ENCODE peak calls at places on chromosomes 2 and 18, in nine cellular contexts. R is ascending aorta, K is endothelial cell of umbilical vein, Y is K562, G is upper lobe of right lung, N is spleen, P is Peyer's patch, X is hepatocyte, Z is PC-9. L is an unnamed sample.

GRCh38 chr2:142165790-142166189 is 35.0 kb upstream of the LRP1B start:
- DNase-seq in R (no peak), K (peak; percentile 74), Y (no peak), G (no peak), N (no peak), P (no peak), X (peak; percentile 61), Z (peak; percentile 5), L (peak; percentile 53)

GRCh38 chr2:236579746-236580315 is 10.2 kb downstream of the ACKR3 start:
- DNase-seq in R (no peak), K (peak; percentile 4), Y (no peak), G (no peak), N (no peak), P (no peak), X (no peak), Z (no peak), L (no peak)

GRCh38 chr18:3852321-3852720 is 402.3 kb downstream of the TGIF1 start:
- DNase-seq in R (no peak), K (no peak), Y (no peak), G (no peak), N (no peak), P (no peak), X (no peak), Z (no peak), L (no peak)

GRCh38 chr2:201656102-201656501 is 12.8 kb upstream of the TMEM237 start:
- DNase-seq in R (no peak), K (no peak), Y (no peak), G (no peak), N (peak; percentile 79), P (no peak), X (no peak), Z (no peak), L (no peak)

GRCh38 chr18:36333418-36333817 is 35.9 kb downstream of the FHOD3 start:
- DNase-seq in R (no peak), K (no peak), Y (no peak), G (no peak), N (no peak), P (no peak), X (no peak), Z (no peak), L (no peak)

GRCh38 chr18:26635466-26635865 is 87.1 kb upstream of the KCTD1 start:
- DNase-seq in R (no peak), K (no peak), Y (no peak), G (no peak), N (no peak), P (no peak), X (no peak), Z (no peak), L (no peak)

GRCh38 chr2:58056201-58056916 is 9.8 kb downstream of the VRK2 start:
- DNase-seq in R (no peak), K (no peak), Y (no peak), G (no peak), N (no peak), P (no peak), X (no peak), Z (no peak), L (no peak)

GRCh38 chr2:19359456-19359855 is 1.0 kb upstream of the OSR1 start:
- DNase-seq in R (no peak), K (no peak), Y (no peak), G (no peak), N (no peak), P (no peak), X (no peak), Z (no peak), L (no peak)

GRCh38 chr2:198440833-198441232 is 636.4 kb downstream of the PLCL1 start:
- DNase-seq in R (no peak), K (no peak), Y (no peak), G (no peak), N (no peak), P (no peak), X (no peak), Z (no peak), L (no peak)

GRCh38 chr2:127356531-127356930 is 31.2 kb downstream of the MAP3K2 start:
- DNase-seq in R (no peak), K (no peak), Y (no peak), G (no peak), N (no peak), P (no peak), X (no peak), Z (no peak), L (no peak)

GRCh38 chr2:119650971-119651370 is 28.0 kb upstream of the TMEM177 start:
- DNase-seq in R (no peak), K (no peak), Y (no peak), G (no peak), N (no peak), P (no peak), X (no peak), Z (no peak), L (no peak)

GRCh38 chr2:230658577-230658876 is 54.1 kb upstream of the CAB39 start:
- DNase-seq in R (no peak), K (no peak), Y (no peak), G (no peak), N (no peak), P (no peak), X (no peak), Z (no peak), L (no peak)
- H3K4me1 ChIP-seq in R (no peaks in the 10 kb centered on the region), K (peaks cover 4% of the 10 kb centered on the region), Y (peaks cover 57% of the 10 kb centered on the region), G (peaks cover 26% of the 10 kb centered on the region), N (peaks cover 64% of the 10 kb centered on the region), P (no peaks in the 10 kb centered on the region), X (no peaks in the 10 kb centered on the region), Z (peaks cover 5% of the 10 kb centered on the region), L (no peaks in the 10 kb centered on the region)

GRCh38 chr2:109318150-109318948 is 189.3 kb downstream of the SH3RF3 start:
- DNase-seq in R (peak; percentile 34), K (no peak), Y (no peak), G (peak; percentile 74), N (no peak), P (peak; percentile 78), X (peak; percentile 69), Z (no peak), L (peak; percentile 92)
- H3K27ac ChIP-seq in R (peak overlapping the region; percentile 73), K (no peak overlapping the region), Y (no peak overlapping the region), G (peak overlapping the region; percentile 71), N (no peak overlapping the region), P (peak overlapping the region; percentile 76), X (peak overlapping the region; percentile 87), Z (no peak overlapping the region), L (no peak overlapping the region)

DNA sequence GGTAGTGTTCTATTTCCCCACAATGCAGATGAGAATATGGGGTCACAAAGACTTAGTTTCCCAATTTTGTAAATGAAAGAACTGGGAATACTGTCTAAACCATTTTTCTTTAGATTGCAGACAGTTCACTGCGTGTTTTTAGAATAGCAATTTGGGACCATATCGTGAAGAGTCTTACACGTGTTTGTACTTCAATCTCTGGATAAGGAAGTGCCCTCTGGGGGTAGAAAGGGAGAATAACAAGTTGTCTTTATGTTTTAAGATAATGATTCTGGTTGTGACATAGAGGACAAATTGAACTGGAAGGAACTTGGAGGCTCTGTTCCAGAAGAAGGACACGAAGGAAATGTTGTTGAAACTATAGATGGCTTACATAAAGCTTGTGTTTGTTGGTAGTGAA is 457.7 kb downstream of the CBLN2 start:
- DNase-seq in R (no peak), K (peak; percentile 39), Y (peak; percentile 2), G (no peak), N (no peak), P (no peak), X (peak; percentile 52), Z (no peak), L (peak; percentile 29)
- TF ChIP-seq CTCF in R (no peak), K (peak; percentile 9), Y (no peak), G (peak; percentile 40), N (no peak), P (peak; percentile 18), X (peak; percentile 58), Z (peak; percentile 63), L (peak; percentile 39)

DNA sequence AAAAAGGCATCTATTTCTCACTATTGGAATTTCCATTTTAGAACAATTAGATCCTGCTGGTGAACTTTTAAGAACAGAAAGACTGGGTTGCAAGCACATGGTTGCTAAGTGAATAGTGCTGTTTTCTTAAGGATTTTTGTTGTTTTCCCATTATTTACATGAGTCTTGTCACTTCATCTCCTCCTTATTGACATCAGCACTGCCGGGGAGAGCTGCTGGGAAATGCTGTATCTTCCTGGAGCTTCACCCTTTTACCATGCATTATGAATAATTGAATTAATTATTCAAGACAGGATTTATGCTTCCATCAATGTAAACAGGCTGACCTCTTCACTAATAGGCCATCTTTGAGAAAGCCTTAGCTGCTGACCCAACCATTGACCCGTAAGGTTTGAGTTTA is 365.4 kb upstream of the SYT4 start:
- DNase-seq in R (no peak), K (no peak), Y (no peak), G (no peak), N (no peak), P (no peak), X (no peak), Z (no peak), L (no peak)
- H3K4me1 ChIP-seq in R (no peaks in the 10 kb centered on the region), K (no peaks in the 10 kb centered on the region), Y (no peaks in the 10 kb centered on the region), G (no peaks in the 10 kb centered on the region), N (no peaks in the 10 kb centered on the region), P (no peaks in the 10 kb centered on the region), X (no peaks in the 10 kb centered on the region), Z (no peaks in the 10 kb centered on the region), L (no peaks in the 10 kb centered on the region)

DNA sequence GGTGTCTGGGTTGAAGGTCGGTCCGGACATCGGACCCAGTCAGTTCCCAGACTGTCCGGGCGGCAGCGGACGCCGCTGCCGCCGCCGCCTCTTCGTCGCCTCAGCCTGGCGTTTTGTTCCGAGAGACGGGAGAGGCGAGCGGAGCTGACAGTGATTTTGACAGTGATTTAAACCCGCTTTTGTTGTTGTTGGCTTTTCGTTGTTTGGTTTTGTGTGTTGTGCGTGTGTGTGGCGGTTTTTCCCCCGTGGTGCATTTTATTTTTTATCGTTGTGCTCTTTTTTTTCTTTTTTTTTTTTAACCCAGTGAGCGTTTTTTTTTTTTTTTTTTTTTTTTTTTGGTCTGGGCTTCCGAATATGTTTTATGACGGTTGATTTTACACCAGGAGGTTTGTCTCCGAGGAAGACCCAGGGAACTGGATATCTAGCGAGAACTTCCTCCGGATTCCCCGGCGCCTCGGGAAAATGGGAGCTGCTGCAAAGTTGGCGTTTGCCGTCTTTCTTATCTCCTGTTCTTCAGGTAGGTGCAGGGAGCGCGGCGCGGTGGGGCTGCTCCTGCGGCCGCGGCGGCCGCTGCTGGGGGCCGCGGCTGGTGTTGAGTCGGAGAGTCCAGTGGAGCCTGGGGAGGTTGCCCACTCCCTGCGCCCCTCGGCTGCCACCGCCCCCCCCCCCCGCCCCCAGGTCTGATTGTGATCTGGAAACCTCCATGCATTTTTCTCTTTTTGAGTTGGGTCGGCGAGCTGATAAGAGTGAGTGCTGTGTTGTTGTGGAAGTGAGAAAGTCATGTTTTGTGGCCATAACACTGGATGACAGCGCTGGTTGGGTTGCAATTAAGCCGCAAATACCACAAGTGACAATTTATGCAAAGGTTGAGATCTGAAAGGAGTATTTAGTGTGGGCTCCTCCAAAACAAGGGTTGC is at the start of gene ACVR2A:
- DNase-seq in R (no peak), K (peak; percentile 52), Y (peak; percentile 23), G (peak; percentile 72), N (peak; percentile 82), P (peak; percentile 58), X (peak; percentile 58), Z (peak; percentile 21), L (peak; percentile 58)
- H3K27ac ChIP-seq in R (peak within 1 kb of the TSS; percentile 98), K (peak within 1 kb of the TSS; percentile 70), Y (peak within 1 kb of the TSS; percentile 72), G (peak within 1 kb of the TSS; percentile 97), N (peak within 1 kb of the TSS; percentile 91), P (peak within 1 kb of the TSS; percentile 99), X (peak within 1 kb of the TSS; percentile 100), Z (peak within 1 kb of the TSS; percentile 89), L (peak within 1 kb of the TSS; percentile 97)